ENCODE peak calls at places on chromosome 6, in ten cellular contexts. B is HTR-8/SVneo; L is C1 segment of cervical spinal cord; F is ELF-1; I is CD8-positive, alpha-beta T cell; M is AG20443; U is HFF-Myc; N is SK-N-SH; O is esophagus squamous epithelium; H is T-helper 1 cell. V is an unnamed sample.

GRCh38 chr6:11083491-11083890 is 10.1 kb upstream of the SMIM13 start:
- DNase-seq in B (peak), L (no peak), F (no peak), I (no peak), M (no peak), U (no peak), N (no peak), O (no peak), H (no peak), V (no peak)

GRCh38 chr6:154399097-154399496 is 42.5 kb upstream of the IPCEF1 start:
- DNase-seq in B (no peak), L (no peak), F (no peak), I (no peak), M (peak), U (no peak), N (no peak), O (no peak), H (no peak), V (peak)

GRCh38 chr6:3698021-3698420 is 53.5 kb downstream of the PXDC1 start:
- DNase-seq in B (no peak), L (no peak), F (peak), I (no peak), M (no peak), U (no peak), N (no peak), O (no peak), H (no peak), V (no peak)

GRCh38 chr6:100453701-100454521 is 10.8 kb downstream of the SIM1 start:
- DNase-seq in B (no peak), L (no peak), F (peak), I (no peak), M (no peak), U (no peak), N (no peak), O (no peak), H (no peak), V (no peak)

GRCh38 chr6:37675606-37676005 is 22.1 kb downstream of the MDGA1 start:
- DNase-seq in B (no peak), L (no peak), F (no peak), I (no peak), M (no peak), U (no peak), N (no peak), O (no peak), H (no peak), V (no peak)

GRCh38 chr6:81237226-81237625 is 515.3 kb downstream of the TENT5A start:
- DNase-seq in B (no peak), L (no peak), F (no peak), I (no peak), M (no peak), U (no peak), N (no peak), O (no peak), H (no peak), V (peak)

GRCh38 chr6:36947570-36948351 is 6.8 kb upstream of the PI16 start:
- DNase-seq in B (no peak), L (peak), F (no peak), I (no peak), M (peak), U (no peak), N (no peak), O (no peak), H (no peak), V (no peak)

GRCh38 chr6:20056350-20056992 is 155.8 kb downstream of the MBOAT1 start:
- DNase-seq in B (peak), L (no peak), F (peak), I (no peak), M (peak), U (peak), N (peak), O (no peak), H (no peak), V (peak)

GRCh38 chr6:38483526-38483925 is 156.2 kb downstream of the BTBD9 start:
- DNase-seq in B (no peak), L (no peak), F (no peak), I (no peak), M (no peak), U (no peak), N (no peak), O (no peak), H (no peak), V (no peak)

GRCh38 chr6:4946521-4946920 is 57.3 kb downstream of the RPP40 start:
- DNase-seq in B (no peak), L (no peak), F (no peak), I (no peak), M (no peak), U (no peak), N (no peak), O (no peak), H (no peak), V (no peak)

GRCh38 chr6:90222724-90223198 is 73.9 kb downstream of the BACH2 start:
- DNase-seq in B (no peak), L (no peak), F (no peak), I (no peak), M (no peak), U (peak), N (no peak), O (no peak), H (no peak), V (peak)

V was measured in RKO.